ENCODE peak calls at places on chromosome 18, in seven cellular contexts. F is DMS79 treated with DMSO at 0.1 percent for 48 hours, X is astrocyte of the spinal cord, L is OCI-M1, D is NCI-H1930, C is A172, E is neural progenitor cell. A is an unnamed sample.

GRCh38 chr18:60060578-60060977 is 160.8 kb downstream of the PMAIP1 start:
- DNase-seq in D (no peak), E (no peak), F (no peak), L (no peak), C (no peak), X (no peak), A (no peak)

GRCh38 chr18:62644773-62645172 is 70.6 kb upstream of the PHLPP1 start:
- DNase-seq in E (no peak), C (no peak), F (no peak), L (no peak), D (no peak), X (no peak), A (no peak)

GRCh38 chr18:77008006-77008405 is 124.6 kb downstream of the MBP start:
- DNase-seq in D (no peak), C (no peak), F (no peak), E (no peak), L (no peak), X (no peak), A (no peak)

GRCh38 chr18:79609021-79609461 is 70.6 kb upstream of the CTDP1 start:
- DNase-seq in D (no peak), X (no peak), L (no peak), C (no peak), E (no peak), F (no peak), A (no peak)

GRCh38 chr18:23259701-23260661 is 124.7 kb downstream of the CABLES1 start:
- DNase-seq in C (peak), D (no peak), F (peak), X (peak), L (peak), E (peak), A (peak)

GRCh38 chr18:35641467-35641866 is 59.9 kb downstream of the GALNT1 start:
- DNase-seq in X (no peak), L (no peak), C (no peak), E (no peak), D (no peak), F (no peak), A (peak)

GRCh38 chr18:58044370-58045264 is 591 bp downstream of the NEDD4L start:
- DNase-seq in L (peak), X (peak), F (peak), D (no peak), C (no peak), E (peak), A (peak)

GRCh38 chr18:13222371-13223281 is 4.1 kb downstream of the LDLRAD4 start:
- DNase-seq in X (peak), C (peak), L (no peak), D (peak), F (peak), E (no peak), A (no peak)

GRCh38 chr18:59155140-59155539 is 15.5 kb downstream of the SEC11C start:
- DNase-seq in C (peak), D (no peak), E (no peak), F (no peak), X (peak), L (no peak), A (no peak)

GRCh38 chr18:37261246-37261927 is 304.2 kb downstream of the CELF4 start:
- DNase-seq in X (no peak), E (no peak), C (no peak), D (no peak), F (no peak), L (no peak), A (no peak)

GRCh38 chr18:79672490-79673276 is 6.9 kb upstream of the CTDP1 start:
- DNase-seq in E (no peak), F (no peak), X (no peak), D (no peak), C (no peak), L (no peak), A (no peak)

GRCh38 chr18:76494181-76494540 is 881 bp downstream of the ZNF516 start:
- DNase-seq in L (peak), F (no peak), E (peak), C (no peak), X (peak), D (no peak), A (no peak)

GRCh38 chr18:78891185-78891762 is 88.3 kb upstream of the SALL3 start:
- DNase-seq in L (no peak), E (no peak), C (no peak), D (no peak), F (no peak), X (no peak), A (no peak)

GRCh38 chr18:43515481-43515880 is 238.2 kb upstream of the SYT4 start:
- DNase-seq in F (no peak), X (no peak), E (no peak), L (no peak), D (no peak), C (no peak), A (no peak)

GRCh38 chr18:3758531-3758930 is 308.6 kb downstream of the TGIF1 start:
- DNase-seq in L (no peak), E (no peak), X (peak), C (peak), F (no peak), D (no peak), A (peak)

GRCh38 chr18:13564579-13564978 is 161.8 kb downstream of the FAM210A start:
- DNase-seq in F (peak), E (no peak), D (no peak), L (no peak), X (no peak), C (no peak), A (no peak)

GRCh38 chr18:62614499-62614898 is 91.7 kb downstream of the ZCCHC2 start:
- DNase-seq in F (no peak), E (no peak), D (no peak), X (no peak), L (peak), C (no peak), A (no peak)

GRCh38 chr18:79361766-79362522 is 33.8 kb upstream of the NFATC1 start:
- DNase-seq in L (no peak), D (no peak), X (peak), F (no peak), E (no peak), C (peak), A (no peak)

GRCh38 chr18:33495278-33495677 is 54.8 kb upstream of the CCDC178 start:
- DNase-seq in X (peak), D (peak), E (peak), F (peak), C (no peak), L (peak), A (no peak)

GRCh38 chr18:10400534-10400933 is 53.9 kb upstream of the APCDD1 start:
- DNase-seq in F (no peak), E (no peak), C (no peak), D (no peak), X (no peak), L (peak), A (no peak)

GRCh38 chr18:8426401-8426800 is 182.8 kb upstream of the RAB12 start:
- DNase-seq in F (no peak), D (no peak), C (no peak), L (peak), X (no peak), E (peak), A (no peak)

GRCh38 chr18:26307161-26307773 is 81.0 kb downstream of the TAF4B start:
- DNase-seq in E (peak), D (peak), X (peak), C (peak), F (peak), L (peak), A (no peak)

GRCh38 chr18:58937913-58938312 is 73.2 kb downstream of the ZNF532 start:
- DNase-seq in L (no peak), D (no peak), C (no peak), E (no peak), X (no peak), F (no peak), A (no peak)

A was measured in HS-27A.